ENCODE peak calls at places on chromosomes 16 and 17, in eight cellular contexts. V is Panc1, I is SK-N-SH, E is stomach, K is GM23338, S is transverse colon, P is esophagus muscularis mucosa, W is prostate gland. F is an unnamed sample.

GRCh38 chr16:59148312-59148711 is 414.2 kb upstream of the GOT2 start:
- DNase-seq in E (no peak), V (no peak), K (peak), I (no peak), P (no peak), W (no peak), S (no peak), F (no peak)

GRCh38 chr17:42518046-42518754 is 17.8 kb upstream of the NAGLU start:
- DNase-seq in K (no peak), P (peak), I (no peak), S (peak), E (peak), V (peak), W (peak), F (peak)

GRCh38 chr17:16342979-16343378 is 10.3 kb downstream of the CENPV start:
- DNase-seq in S (no peak), P (no peak), W (no peak), K (no peak), I (no peak), V (no peak), E (no peak), F (no peak)

GRCh38 chr16:64092284-64092683 is 1029.6 kb downstream of the CDH11 start:
- DNase-seq in S (no peak), V (peak), E (no peak), W (no peak), P (no peak), I (no peak), K (peak), F (no peak)

GRCh38 chr17:63279498-63280230 is 166.4 kb downstream of the CYB561 start:
- DNase-seq in S (no peak), K (no peak), V (no peak), P (no peak), W (no peak), I (no peak), E (no peak), F (no peak)

GRCh38 chr17:38344127-38344745 is 480 bp upstream of the GPR179 start:
- DNase-seq in S (no peak), I (peak), V (no peak), W (no peak), E (no peak), K (no peak), P (no peak), F (no peak)

GRCh38 chr16:88796278-88796677 is 7.3 kb upstream of the CDT1 start:
- DNase-seq in S (no peak), V (no peak), K (no peak), E (no peak), P (no peak), W (no peak), I (no peak), F (no peak)

GRCh38 chr17:8923762-8924161 is 41.7 kb downstream of the PIK3R5 start:
- DNase-seq in P (peak), V (no peak), W (no peak), S (no peak), I (no peak), K (no peak), E (no peak), F (no peak)

GRCh38 chr16:86429663-86430062 is 80.7 kb upstream of the FOXF1 start:
- DNase-seq in P (no peak), S (no peak), K (no peak), W (no peak), E (no peak), I (no peak), V (no peak), F (no peak)

GRCh38 chr17:78252701-78253635 is 21.5 kb downstream of the TMEM235 start:
- DNase-seq in S (no peak), P (no peak), I (no peak), W (no peak), K (no peak), V (no peak), E (no peak), F (no peak)

GRCh38 chr16:57711331-57711730 is 16.7 kb downstream of the DRC7 start:
- DNase-seq in P (no peak), W (no peak), E (peak), V (no peak), K (no peak), S (no peak), I (no peak), F (no peak)

GRCh38 chr16:56998352-56998751 is 9.0 kb downstream of the NLRC5 start:
- DNase-seq in K (no peak), W (no peak), I (no peak), P (no peak), E (no peak), V (no peak), S (no peak), F (no peak)

GRCh38 chr17:72516772-72517399 is 396.1 kb downstream of the SOX9 start:
- DNase-seq in W (peak), S (no peak), I (no peak), P (no peak), E (no peak), K (no peak), V (no peak), F (no peak)

GRCh38 chr16:68227183-68227793 is 8.6 kb downstream of the ESRP2 start:
- DNase-seq in I (peak), V (no peak), K (no peak), S (no peak), E (peak), W (no peak), P (no peak), F (no peak)

GRCh38 chr16:86508947-86509758 is 1.2 kb upstream of the FOXF1 start:
- DNase-seq in P (no peak), V (no peak), I (no peak), S (peak), E (no peak), K (peak), W (no peak), F (no peak)

GRCh38 chr17:39064374-39064773 is 87.1 kb downstream of the PLXDC1 start:
- DNase-seq in S (no peak), W (no peak), I (no peak), E (no peak), V (no peak), P (no peak), K (no peak), F (no peak)

GRCh38 chr16:15708096-15708495 is 58.1 kb downstream of the NDE1 start:
- DNase-seq in I (no peak), S (no peak), V (no peak), E (no peak), K (no peak), P (no peak), W (no peak), F (no peak)

GRCh38 chr16:1080801-1081733 is 8.5 kb downstream of the SSTR5 start:
- DNase-seq in K (no peak), W (no peak), E (no peak), S (no peak), P (no peak), V (no peak), I (no peak), F (no peak)

GRCh38 chr16:6016530-6017184 is 919.1 kb upstream of the EEF2KMT start:
- DNase-seq in P (no peak), V (no peak), E (no peak), I (peak), W (no peak), K (peak), S (no peak), F (no peak)

GRCh38 chr17:64406321-64407200 is 15.9 kb upstream of the PECAM1 start:
- DNase-seq in I (no peak), S (no peak), W (no peak), K (peak), V (no peak), E (no peak), P (no peak), F (no peak)

GRCh38 chr17:10804546-10804945 is 647 bp upstream of the TMEM238L start:
- DNase-seq in K (no peak), V (no peak), I (no peak), W (no peak), S (no peak), P (no peak), E (no peak), F (no peak)

GRCh38 chr17:44751331-44751730 is 7.5 kb upstream of the ADAM11 start:
- DNase-seq in S (no peak), V (no peak), W (no peak), I (no peak), P (no peak), E (no peak), K (no peak), F (no peak)

DNA sequence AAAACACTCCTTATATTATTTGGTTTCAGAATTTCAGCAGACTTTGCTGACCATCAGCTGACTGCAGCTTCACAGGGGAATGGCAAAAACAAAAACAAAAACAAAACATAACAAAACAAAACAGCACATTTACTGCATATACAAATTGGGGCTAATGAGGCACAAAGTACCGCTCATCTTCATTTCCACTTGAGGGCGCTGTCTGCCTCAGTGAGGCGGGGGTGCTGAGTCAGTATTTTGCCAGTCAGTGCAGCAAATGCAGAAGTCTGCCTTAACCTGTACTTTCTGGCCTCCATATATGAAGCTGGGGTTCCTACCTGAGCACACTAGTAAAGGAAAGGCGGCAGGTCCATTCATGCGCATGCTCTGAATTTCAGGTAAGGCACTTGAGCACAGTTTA is 13.5 kb upstream of the DYNLRB2 start:
- DNase-seq in V (no peak), I (peak), K (peak), P (no peak), W (no peak), E (no peak), S (peak), F (no peak)
- TF ChIP-seq CTCF in V (peak), I (peak), K (peak), P (no peak), W (no peak), E (no peak), S (no peak), F (peak)

GRCh38 chr16:67210069-67210937 is 11.4 kb downstream of the ELMO3 start:
- DNase-seq in K (peak), W (no peak), S (no peak), I (no peak), P (no peak), E (no peak), V (no peak), F (no peak)
- TF ChIP-seq POLR2AphosphoS5 in K (no peak), W (no peak), S (no peak), I (no peak), P (no peak), E (no peak), V (no peak), F (no peak)

GRCh38 chr16:84838383-84838948 is 18.7 kb downstream of the CRISPLD2 start:
- DNase-seq in K (no peak), I (peak), W (no peak), S (no peak), E (no peak), P (no peak), V (no peak), F (no peak)
- H3K27ac ChIP-seq in K (no peak), I (peak), W (peak), S (peak), E (peak), P (peak), V (peak), F (peak)

DNA sequence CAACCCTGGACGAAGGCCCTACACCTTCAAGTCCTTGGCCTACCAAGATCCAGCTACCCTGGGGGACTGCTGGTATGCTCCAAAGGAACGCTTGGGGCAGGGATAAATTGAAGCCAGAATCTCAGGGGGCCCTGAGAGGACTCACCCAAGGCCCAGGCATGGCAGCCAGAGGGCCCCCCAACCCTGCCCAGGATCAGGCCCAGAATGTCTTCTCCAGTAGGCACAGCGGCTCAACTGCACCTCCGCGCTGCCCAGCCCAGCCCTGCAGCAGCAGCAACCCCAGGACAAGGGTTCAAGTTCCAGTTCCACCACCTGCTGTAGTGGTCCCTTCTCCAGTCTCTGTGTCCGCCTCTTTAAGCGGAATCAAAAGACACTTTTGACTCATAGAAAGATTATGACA is 2.2 kb downstream of the TFAP4 start:
- DNase-seq in V (no peak), E (no peak), W (no peak), P (no peak), I (no peak), S (no peak), K (no peak), F (no peak)
- TF ChIP-seq CTCF in V (no peak), E (no peak), W (no peak), P (no peak), I (no peak), S (no peak), K (no peak), F (no peak)

DNA sequence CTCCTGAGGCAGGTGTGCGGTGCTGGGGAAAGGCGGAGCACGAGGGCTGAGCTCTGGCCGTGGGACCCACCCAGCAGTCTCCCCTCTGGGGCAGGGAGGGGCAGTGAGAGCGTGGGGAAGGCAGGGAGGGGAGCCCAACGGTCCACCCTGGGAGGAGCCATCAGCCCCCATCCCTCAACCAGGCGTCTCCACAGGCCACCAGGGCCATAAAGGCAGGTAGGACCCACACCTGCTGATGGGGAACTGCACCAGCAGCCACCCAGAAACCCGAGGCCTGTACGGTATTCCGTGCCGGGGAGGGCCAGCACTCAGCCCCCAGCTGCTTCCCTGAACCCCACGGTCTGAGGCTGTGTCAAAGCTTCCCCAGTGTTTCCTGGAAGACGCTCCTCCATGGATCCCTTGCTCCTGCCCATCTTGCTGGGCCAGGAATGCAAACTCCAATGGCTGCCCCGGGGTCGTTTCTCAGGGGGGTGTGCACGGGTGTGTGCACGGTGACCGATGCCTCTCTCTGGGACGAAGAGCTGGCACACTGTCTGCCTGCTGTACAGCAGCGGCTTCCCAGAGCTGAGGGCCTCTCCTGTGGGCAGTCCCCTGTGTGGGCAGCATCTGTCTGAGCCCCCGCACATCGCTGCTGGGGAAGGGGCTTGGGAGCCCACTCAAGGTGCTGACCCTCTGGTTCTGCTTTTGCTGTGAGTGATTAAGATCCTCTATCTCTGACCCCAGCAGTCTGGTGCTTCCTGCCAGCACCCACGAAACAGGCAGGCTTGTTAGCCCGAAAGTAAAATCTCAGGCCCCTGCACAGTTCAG is 17.2 kb upstream of the METRNL start:
- DNase-seq in K (no peak), E (no peak), I (peak), V (no peak), S (no peak), P (no peak), W (no peak), F (peak)
- TF ChIP-seq POLR2AphosphoS5 in K (no peak), E (no peak), I (no peak), V (no peak), S (no peak), P (no peak), W (no peak), F (no peak)

GRCh38 chr16:75459691-75460090 is 4.8 kb downstream of the TMEM170A start:
- DNase-seq in K (no peak), I (no peak), P (no peak), V (no peak), E (no peak), S (no peak), W (no peak), F (no peak)

GRCh38 chr16:75461575-75461974 is 2.9 kb downstream of the TMEM170A start:
- DNase-seq in I (no peak), P (no peak), W (no peak), K (no peak), E (no peak), S (no peak), V (no peak), F (no peak)

GRCh38 chr16:75464130-75464918 is at the start of gene TMEM170A:
- DNase-seq in W (peak), I (peak), P (peak), K (peak), V (peak), S (peak), E (peak), F (peak)

GRCh38 chr16:75460441-75460840 is 4.0 kb downstream of the TMEM170A start:
- DNase-seq in E (no peak), I (no peak), K (peak), W (no peak), P (no peak), S (no peak), V (no peak), F (no peak)

GRCh38 chr16:75462804-75463203 is 1.7 kb downstream of the TMEM170A start:
- DNase-seq in P (no peak), W (no peak), E (no peak), I (no peak), V (no peak), S (no peak), K (no peak), F (no peak)
- H3K27ac ChIP-seq in P (peak), W (no peak), E (no peak), I (no peak), V (no peak), S (peak), K (no peak), F (no peak)

GRCh38 chr16:4010225-4011158 is 105.8 kb downstream of the ADCY9 start:
- DNase-seq in P (no peak), S (no peak), V (no peak), I (no peak), W (no peak), E (no peak), K (no peak), F (no peak)

GRCh38 chr16:4006441-4006989 is 109.7 kb downstream of the ADCY9 start:
- DNase-seq in E (no peak), K (no peak), P (no peak), W (no peak), S (peak), I (no peak), V (no peak), F (no peak)

GRCh38 chr16:4011225-4011939 is 104.9 kb downstream of the ADCY9 start:
- DNase-seq in W (no peak), I (no peak), S (no peak), E (no peak), K (peak), P (no peak), V (no peak), F (no peak)

GRCh38 chr16:4008116-4008515 is 108.1 kb downstream of the ADCY9 start:
- DNase-seq in S (no peak), P (no peak), K (no peak), V (no peak), W (no peak), I (no peak), E (no peak), F (no peak)

GRCh38 chr16:4009177-4009576 is 107.1 kb downstream of the ADCY9 start:
- DNase-seq in K (no peak), I (no peak), P (no peak), W (no peak), E (no peak), S (no peak), V (no peak), F (no peak)
- TF ChIP-seq CTCF in K (no peak), I (no peak), P (no peak), W (no peak), E (no peak), S (no peak), V (no peak), F (no peak)

GRCh38 chr16:11017499-11017898 is 73.1 kb downstream of the CLEC16A start:
- DNase-seq in P (no peak), W (no peak), S (no peak), K (no peak), V (no peak), E (no peak), I (no peak), F (no peak)

GRCh38 chr16:11015607-11016006 is 71.2 kb downstream of the CLEC16A start:
- DNase-seq in W (no peak), V (no peak), K (no peak), S (no peak), E (no peak), I (no peak), P (no peak), F (no peak)

GRCh38 chr16:11016524-11016988 is 72.2 kb downstream of the CLEC16A start:
- DNase-seq in I (no peak), K (no peak), W (no peak), S (no peak), E (no peak), V (no peak), P (no peak), F (no peak)

GRCh38 chr16:11014159-11014558 is 69.8 kb downstream of the CLEC16A start:
- DNase-seq in V (no peak), P (no peak), S (no peak), W (no peak), I (no peak), K (no peak), E (no peak), F (no peak)

DNA sequence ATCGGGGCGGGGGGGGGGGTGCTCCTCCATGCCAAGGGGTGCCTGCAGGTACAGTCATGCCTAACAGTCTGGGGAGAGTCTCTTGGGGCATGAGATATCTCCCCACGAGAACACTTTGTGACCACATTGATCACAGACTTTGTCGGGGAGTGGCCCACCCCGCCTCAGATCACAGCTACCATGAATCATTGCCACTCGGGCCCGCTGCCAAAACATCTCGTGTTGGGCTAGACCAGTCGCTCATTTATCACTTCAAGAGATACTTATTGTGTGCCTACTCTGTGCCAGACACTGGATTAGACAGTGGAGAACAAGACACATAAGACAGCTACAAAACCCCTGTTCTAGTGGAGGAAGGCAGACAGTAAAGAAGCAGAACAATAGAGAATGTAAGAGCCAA is 72.6 kb downstream of the CLEC16A start:
- DNase-seq in S (peak), I (no peak), P (peak), E (peak), W (peak), K (no peak), V (no peak), F (no peak)
- TF ChIP-seq POLR2AphosphoS5 in S (no peak), I (peak), P (no peak), E (no peak), W (no peak), K (no peak), V (no peak), F (no peak)

GRCh38 chr17:37305406-37305905 is 70.3 kb upstream of the C17orf78 start:
- DNase-seq in S (no peak), W (no peak), P (no peak), I (no peak), E (no peak), V (no peak), K (no peak), F (no peak)
- H3K27ac ChIP-seq in S (no peak), W (no peak), P (no peak), I (no peak), E (no peak), V (no peak), K (peak), F (no peak)

F was measured in breast epithelium.